ENCODE peak calls at places on chromosomes 2 and 18, in nine cellular contexts. M is HCT116, H is osteoblast, Y is astrocyte, U is fibroblast of lung, J is PC-3, C is neural progenitor cell, T is mesendoderm, W is mesenchymal stem cell. A is an unnamed sample.

GRCh38 chr2:183606718-183607085 is 482.5 kb downstream of the NUP35 start:
- DNase-seq in M (no peak), H (no peak), Y (no peak), U (peak; percentile 5), J (no peak), C (no peak), T (peak; percentile 12), W (no peak), A (no peak)

GRCh38 chr2:45299361-45299760 is 290.1 kb upstream of the SIX2 start:
- DNase-seq in M (no peak), H (no peak), Y (no peak), U (no peak), J (no peak), C (no peak), T (no peak), W (no peak), A (no peak)

GRCh38 chr2:96876036-96876810 is 6.3 kb upstream of the SEMA4C start:
- DNase-seq in M (no peak), H (peak; percentile 100), Y (no peak), U (peak; percentile 47), J (peak; percentile 68), C (peak; percentile 38), T (peak; percentile 40), W (peak; percentile 25), A (peak; percentile 45)

GRCh38 chr2:95022309-95023221 is 2.9 kb upstream of the MAL start:
- DNase-seq in M (peak; percentile 34), H (peak; percentile 99), Y (peak; percentile 6), U (peak; percentile 32), J (peak; percentile 89), C (peak; percentile 30), T (peak; percentile 74), W (no peak), A (peak; percentile 77)

GRCh38 chr2:220353897-220354296 is 726.5 kb downstream of the SLC4A3 start:
- DNase-seq in M (no peak), H (no peak), Y (no peak), U (no peak), J (no peak), C (no peak), T (peak; percentile 30), W (peak; percentile 29), A (peak; percentile 53)

GRCh38 chr18:26504831-26505230 is 43.5 kb downstream of the KCTD1 start:
- DNase-seq in M (no peak), H (no peak), Y (no peak), U (no peak), J (peak; percentile 42), C (no peak), T (no peak), W (no peak), A (no peak)

GRCh38 chr2:221810216-221810615 is 238.1 kb upstream of the EPHA4 start:
- DNase-seq in M (no peak), H (no peak), Y (no peak), U (no peak), J (no peak), C (no peak), T (no peak), W (no peak), A (no peak)

GRCh38 chr2:190862591-190862991 is 18.0 kb upstream of the GLS start:
- DNase-seq in M (no peak), H (no peak), Y (peak; percentile 57), U (peak; percentile 67), J (no peak), C (no peak), T (no peak), W (peak; percentile 56), A (peak; percentile 63)

GRCh38 chr2:9770308-9771100 is 72.8 kb upstream of the TAF1B start:
- DNase-seq in M (peak; percentile 42), H (peak; percentile 98), Y (peak; percentile 61), U (peak; percentile 69), J (peak; percentile 72), C (peak; percentile 83), T (peak; percentile 94), W (peak; percentile 77), A (peak; percentile 89)

GRCh38 chr2:118980573-118980972 is 38.6 kb downstream of the MARCO start:
- DNase-seq in M (no peak), H (no peak), Y (no peak), U (no peak), J (no peak), C (no peak), T (no peak), W (no peak), A (no peak)

GRCh38 chr18:58884694-58885093 is 20.0 kb downstream of the ZNF532 start:
- DNase-seq in M (no peak), H (no peak), Y (no peak), U (no peak), J (no peak), C (no peak), T (no peak), W (no peak), A (no peak)

DNA sequence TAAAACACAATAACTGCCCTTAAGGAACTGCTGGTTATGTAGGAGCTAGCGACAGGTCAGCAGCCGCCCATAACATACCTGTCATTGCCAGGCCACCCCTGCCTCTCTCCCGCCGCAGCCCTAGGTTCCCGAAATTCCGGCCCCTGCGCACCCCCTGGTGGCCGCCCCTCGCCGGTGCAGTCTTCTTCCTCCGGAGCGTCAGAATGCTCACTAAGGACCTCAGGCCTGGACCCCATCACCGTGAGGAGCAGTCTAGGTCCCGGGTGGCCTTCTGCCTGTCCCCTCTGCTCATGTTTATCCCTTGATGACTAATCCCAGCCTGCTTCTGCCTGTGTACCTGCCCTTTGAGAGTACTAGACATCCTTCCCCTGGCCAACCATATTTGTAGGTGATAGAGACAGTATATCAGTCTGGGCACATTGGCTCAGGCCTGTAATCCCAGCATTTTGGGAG is 115.7 kb upstream of the SLC1A4 start:
- DNase-seq in M (peak; percentile 51), H (peak; percentile 86), Y (no peak), U (peak; percentile 31), J (peak; percentile 86), C (peak; percentile 82), T (peak; percentile 84), W (peak; percentile 59), A (peak; percentile 74)
- H3K4me2 ChIP-seq in M (peak overlapping the region; percentile 57), H (peak overlapping the region; percentile 74), Y (peak overlapping the region; percentile 53), U (peak overlapping the region; percentile 28), J (peak overlapping the region; percentile 52), C (no peak overlapping the region), T (no peak overlapping the region), W (no peak overlapping the region), A (peak overlapping the region; percentile 52)

DNA sequence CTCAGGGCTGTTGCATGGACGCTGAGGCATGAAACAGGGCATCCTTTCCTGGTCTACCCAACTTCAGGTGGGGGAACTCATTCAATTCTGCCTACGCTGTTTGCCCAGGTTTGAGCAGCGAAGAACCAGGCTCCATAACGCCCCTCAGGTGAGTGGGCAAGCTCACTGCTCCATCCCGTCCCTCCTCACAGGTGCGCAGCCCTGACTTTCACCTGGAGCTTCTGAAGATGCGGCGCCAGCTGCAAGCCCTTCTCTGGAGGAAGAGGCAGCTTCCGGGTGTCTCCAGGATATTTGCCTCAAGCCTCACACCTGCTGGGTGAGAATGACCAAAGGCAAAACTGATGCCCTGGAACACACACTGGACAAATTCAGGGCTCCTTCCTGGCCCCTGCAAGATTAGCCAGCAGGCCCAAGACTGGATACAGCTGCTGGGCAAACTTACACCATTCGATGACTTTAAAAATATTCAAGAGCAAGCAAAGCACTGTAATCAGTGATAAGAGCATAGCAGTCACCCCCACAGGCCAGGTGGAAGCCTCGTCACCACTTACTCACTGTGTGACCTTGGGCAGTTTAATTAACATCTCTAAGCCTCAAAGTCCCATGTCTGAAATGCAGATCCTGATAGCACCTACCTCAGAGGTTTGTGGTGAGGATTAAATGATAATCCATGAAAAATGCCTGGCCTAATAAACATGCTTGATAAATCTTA is 97.7 kb downstream of the GYPC start:
- DNase-seq in M (no peak), H (no peak), Y (no peak), U (no peak), J (no peak), C (no peak), T (peak; percentile 37), W (no peak), A (no peak)
- H3K27me3 ChIP-seq in M (no peaks in the 10 kb centered on the region), H (no peaks in the 10 kb centered on the region), Y (no peaks in the 10 kb centered on the region), U (no peaks in the 10 kb centered on the region), J (no peaks in the 10 kb centered on the region), C (no peaks in the 10 kb centered on the region), T (no peaks in the 10 kb centered on the region), W (no peaks in the 10 kb centered on the region), A (peaks cover 3% of the 10 kb centered on the region)

DNA sequence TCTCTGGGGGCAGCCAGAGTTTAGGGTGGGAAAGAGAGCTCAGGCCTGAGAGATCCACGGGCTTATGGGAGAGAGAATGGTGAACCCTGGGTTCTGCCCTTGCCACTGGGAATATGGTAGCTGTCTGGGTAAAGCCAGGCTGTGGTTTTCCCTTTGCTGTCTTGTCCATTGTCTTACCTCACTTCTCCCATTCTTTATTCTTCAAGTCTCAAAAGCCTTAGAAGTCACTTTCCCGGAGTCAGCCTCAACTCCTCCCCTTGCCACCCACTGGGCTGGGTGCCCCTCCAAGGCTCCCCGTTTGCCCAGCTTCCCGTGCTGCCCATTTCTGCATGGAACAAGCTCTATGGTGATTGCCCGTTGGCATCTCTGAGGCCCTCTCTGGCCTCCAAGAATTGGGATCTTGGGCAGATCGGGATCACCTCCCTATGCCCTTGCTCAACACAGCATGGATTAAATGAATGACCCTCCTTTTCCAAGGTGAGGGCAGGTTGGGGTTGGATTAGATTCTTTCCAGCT is 228.2 kb downstream of the HAUS1 start:
- DNase-seq in M (no peak), H (peak; percentile 80), Y (no peak), U (no peak), J (no peak), C (no peak), T (no peak), W (no peak), A (no peak)
- H3K4me2 ChIP-seq in M (no peak overlapping the region), H (no peak overlapping the region), Y (no peak overlapping the region), U (no peak overlapping the region), J (no peak overlapping the region), C (peak overlapping the region; percentile 97), T (no peak overlapping the region), W (no peak overlapping the region), A (no peak overlapping the region)

GRCh38 chr2:46336560-46336959 is 39.4 kb downstream of the EPAS1 start:
- DNase-seq in M (no peak), H (no peak), Y (peak; percentile 53), U (peak; percentile 52), J (no peak), C (no peak), T (no peak), W (peak; percentile 54), A (peak; percentile 77)

GRCh38 chr2:46334389-46335345 is 37.5 kb downstream of the EPAS1 start:
- DNase-seq in M (no peak), H (peak; percentile 84), Y (peak; percentile 97), U (peak; percentile 96), J (peak; percentile 64), C (no peak), T (no peak), W (peak; percentile 96), A (peak; percentile 98)

GRCh38 chr2:46337208-46337994 is 40.2 kb downstream of the EPAS1 start:
- DNase-seq in M (no peak), H (no peak), Y (no peak), U (no peak), J (no peak), C (no peak), T (no peak), W (no peak), A (no peak)

GRCh38 chr2:46335404-46335965 is 38.3 kb downstream of the EPAS1 start:
- DNase-seq in M (no peak), H (peak; percentile 89), Y (peak; percentile 69), U (peak; percentile 72), J (no peak), C (peak; percentile 57), T (peak; percentile 68), W (peak; percentile 92), A (peak; percentile 89)

DNA sequence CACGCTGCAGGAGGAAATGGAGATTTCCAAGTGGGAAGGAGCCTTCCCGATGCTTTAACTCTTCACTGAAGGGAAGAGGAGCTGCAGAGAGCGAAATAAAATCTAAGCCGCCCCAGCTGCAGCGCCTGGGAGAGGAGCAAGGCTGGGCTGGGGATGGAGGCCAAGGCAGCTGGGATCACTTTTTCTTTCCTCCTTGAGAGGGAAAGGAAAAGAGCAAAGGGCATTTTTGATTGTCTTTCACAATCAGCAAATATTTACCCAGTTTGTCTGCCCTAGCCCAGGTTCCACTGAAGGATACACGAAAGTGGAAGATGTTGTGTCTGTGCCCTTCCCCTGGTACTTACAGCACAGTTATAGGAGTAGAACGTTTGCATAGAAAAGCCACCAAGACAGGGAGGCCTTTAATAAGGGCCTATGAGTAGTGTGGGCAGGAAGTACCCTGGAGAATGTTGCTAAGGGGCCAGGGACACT is 38.8 kb downstream of the EPAS1 start:
- DNase-seq in M (no peak), H (no peak), Y (no peak), U (no peak), J (peak; percentile 51), C (no peak), T (no peak), W (no peak), A (no peak)
- H3K27me3 ChIP-seq in M (no peaks in the 10 kb centered on the region), H (no peaks in the 10 kb centered on the region), Y (no peaks in the 10 kb centered on the region), U (no peaks in the 10 kb centered on the region), J (no peaks in the 10 kb centered on the region), C (no peaks in the 10 kb centered on the region), T (no peaks in the 10 kb centered on the region), W (no peaks in the 10 kb centered on the region), A (no peaks in the 10 kb centered on the region)

A was measured in GM23248.